ENCODE peak calls at places on chromosomes 2 and 18, in eight cellular contexts. Q, H, L, B, N, S, M and K are unnamed samples.

GRCh38 chr18:46250812-46251173 is 146.6 kb downstream of the HAUS1 start:
- DNase-seq in L (no peak), B (no peak), M (no peak), Q (no peak), S (no peak), H (no peak), N (no peak), K (no peak)

GRCh38 chr2:216877085-216877484 is 17.2 kb upstream of the TNP1 start:
- DNase-seq in S (no peak), L (no peak), Q (no peak), H (no peak), B (no peak), N (no peak), M (no peak), K (no peak)

GRCh38 chr2:240881913-240882312 is 13.3 kb downstream of the AGXT start:
- DNase-seq in H (no peak), S (no peak), N (no peak), M (no peak), L (no peak), Q (no peak), B (no peak), K (no peak)

GRCh38 chr2:42191285-42192009 is 22.3 kb downstream of the EML4 start:
- DNase-seq in Q (no peak), B (no peak), H (no peak), L (no peak), N (no peak), M (no peak), S (no peak), K (no peak)

GRCh38 chr2:14577843-14578242 is 54.7 kb upstream of the LRATD1 start:
- DNase-seq in N (no peak), L (no peak), S (no peak), B (no peak), Q (no peak), M (no peak), H (no peak), K (no peak)

GRCh38 chr2:45840481-45840880 is 189.0 kb downstream of the PRKCE start:
- DNase-seq in Q (no peak), L (no peak), B (no peak), S (no peak), H (no peak), M (no peak), N (no peak), K (no peak)

GRCh38 chr2:150584081-150584480 is 96.6 kb upstream of the RND3 start:
- DNase-seq in N (no peak), S (no peak), L (no peak), M (no peak), B (no peak), H (no peak), Q (no peak), K (no peak)

GRCh38 chr2:174573621-174574081 is 24.0 kb downstream of the WIPF1 start:
- DNase-seq in L (peak; percentile 27), N (no peak), Q (no peak), M (no peak), B (no peak), S (no peak), H (no peak), K (no peak)

GRCh38 chr2:224360801-224361251 is 41.1 kb downstream of the FAM124B start:
- DNase-seq in N (no peak), M (no peak), Q (no peak), L (no peak), S (no peak), B (no peak), H (peak; percentile 27), K (no peak)

GRCh38 chr2:118723394-118723793 is 124.1 kb downstream of the EN1 start:
- DNase-seq in Q (no peak), S (no peak), H (peak; percentile 44), B (no peak), N (no peak), L (no peak), M (no peak), K (no peak)

GRCh38 chr2:195151711-195152110 is 505.3 kb upstream of the SLC39A10 start:
- DNase-seq in L (no peak), M (no peak), N (no peak), H (no peak), B (no peak), Q (no peak), S (no peak), K (no peak)

GRCh38 chr2:20604957-20605381 is 45.9 kb downstream of the HS1BP3 start:
- DNase-seq in B (peak; percentile 49), Q (no peak), N (no peak), M (peak; percentile 60), H (peak; percentile 92), L (no peak), S (no peak), K (no peak)

GRCh38 chr2:207484444-207485391 is 45.0 kb upstream of the CREB1 start:
- DNase-seq in B (no peak), H (peak; percentile 16), M (no peak), L (no peak), S (no peak), Q (peak; percentile 34), N (no peak), K (no peak)

GRCh38 chr2:88632569-88632968 is 5.3 kb upstream of the EIF2AK3 start:
- DNase-seq in S (no peak), L (no peak), H (no peak), M (no peak), N (no peak), Q (no peak), B (no peak), K (no peak)

GRCh38 chr2:148901142-148901541 is 26.1 kb downstream of the KIF5C start:
- DNase-seq in H (no peak), M (no peak), L (no peak), B (no peak), N (no peak), S (no peak), Q (peak; percentile 75), K (no peak)

GRCh38 chr18:55833543-55833942 is 245.6 kb upstream of the TCF4 start:
- DNase-seq in Q (no peak), L (no peak), M (peak; percentile 95), B (peak; percentile 36), H (peak; percentile 99), S (no peak), N (no peak), K (peak; percentile 83)

GRCh38 chr2:68193144-68193543 is 35.5 kb downstream of the PNO1 start:
- DNase-seq in M (no peak), H (peak; percentile 16), N (no peak), Q (no peak), L (no peak), B (no peak), S (no peak), K (no peak)

GRCh38 chr18:59725177-59725576 is 28.0 kb upstream of the CCBE1 start:
- DNase-seq in L (no peak), H (peak; percentile 42), B (no peak), M (no peak), N (no peak), S (no peak), Q (no peak), K (no peak)

GRCh38 chr2:12778811-12779574 is 62.3 kb downstream of the TRIB2 start:
- DNase-seq in M (no peak), B (no peak), S (no peak), H (no peak), L (no peak), N (no peak), Q (no peak), K (no peak)

GRCh38 chr2:119009110-119009509 is 67.1 kb downstream of the MARCO start:
- DNase-seq in L (no peak), B (no peak), Q (no peak), S (no peak), N (no peak), M (no peak), H (no peak), K (no peak)

GRCh38 chr2:105595536-105595935 is 149.2 kb upstream of the NCK2 start:
- DNase-seq in M (no peak), L (no peak), S (no peak), B (no peak), N (no peak), H (no peak), Q (no peak), K (no peak)

GRCh38 chr2:212328129-212328528 is 210.5 kb downstream of the ERBB4 start:
- DNase-seq in S (no peak), N (no peak), M (no peak), Q (no peak), B (no peak), L (no peak), H (no peak), K (no peak)

GRCh38 chr2:222572761-222573174 is 83.1 kb downstream of the FARSB start:
- DNase-seq in H (peak; percentile 66), S (no peak), L (no peak), N (no peak), M (peak; percentile 15), B (no peak), Q (no peak), K (no peak)

GRCh38 chr2:1729264-1729663 is 15.1 kb downstream of the PXDN start:
- DNase-seq in M (no peak), S (no peak), L (no peak), B (no peak), N (no peak), Q (no peak), H (no peak), K (no peak)
- H3K27ac ChIP-seq in M (peak overlapping the region; percentile 83), S (no peak overlapping the region), L (peak overlapping the region; percentile 83), B (peak overlapping the region; percentile 78), N (no peak overlapping the region), Q (no peak overlapping the region), H (peak overlapping the region; percentile 100), K (peak overlapping the region; percentile 99)

DNA sequence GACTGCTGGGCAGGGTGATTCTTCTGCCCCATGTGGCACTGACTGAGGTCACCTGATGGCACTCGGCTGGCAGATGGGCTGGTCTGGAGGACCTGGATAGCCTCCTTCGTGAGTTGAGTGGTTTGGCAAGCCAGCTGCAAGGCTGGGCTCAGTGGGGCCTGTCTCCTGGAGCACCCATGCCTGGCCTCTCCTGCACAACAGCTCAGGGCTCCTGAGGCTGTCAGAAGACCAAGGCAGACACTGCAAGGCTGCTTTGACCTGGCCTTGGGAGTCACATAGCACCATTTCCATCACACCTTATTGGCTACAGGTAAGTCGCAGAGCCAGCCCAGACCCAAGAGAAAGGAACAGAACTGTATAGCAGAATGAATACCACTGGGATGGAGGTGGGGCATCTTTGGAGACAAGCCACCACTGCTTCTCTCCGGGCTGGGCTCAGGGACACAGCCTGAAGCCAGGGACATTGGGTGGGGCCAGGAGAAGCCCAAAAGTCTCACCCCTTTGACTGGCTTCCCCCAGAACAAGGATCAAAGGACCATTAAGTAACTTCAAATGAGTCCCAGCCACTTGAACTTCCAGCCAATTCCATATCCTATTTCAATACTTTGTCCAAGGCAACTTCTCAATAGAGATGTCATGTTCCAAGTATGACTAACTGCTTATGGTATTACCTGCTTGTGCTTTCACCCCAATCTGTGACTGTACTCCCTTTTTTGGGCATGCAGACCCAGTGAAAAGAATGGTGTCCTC is 156.3 kb downstream of the CABLES1 start:
- DNase-seq in N (no peak), B (no peak), Q (peak; percentile 58), M (no peak), S (no peak), H (peak; percentile 92), L (no peak), K (no peak)
- H3K27ac ChIP-seq in N (no peak overlapping the region), B (no peak overlapping the region), Q (no peak overlapping the region), M (no peak overlapping the region), S (no peak overlapping the region), H (no peak overlapping the region), L (no peak overlapping the region), K (no peak overlapping the region)

GRCh38 chr2:234494361-234495075 is 2.4 kb downstream of the ARL4C start:
- DNase-seq in S (peak; percentile 38), Q (peak; percentile 55), L (no peak), H (peak; percentile 81), N (peak; percentile 51), B (no peak), M (no peak), K (no peak)
- H3K27ac ChIP-seq in S (no peak overlapping the region), Q (peak overlapping the region; percentile 51), L (no peak overlapping the region), H (peak overlapping the region; percentile 91), N (peak overlapping the region; percentile 94), B (no peak overlapping the region), M (no peak overlapping the region), K (peak overlapping the region; percentile 77)

GRCh38 chr2:86274265-86274917 is 63.0 kb downstream of the REEP1 start:
- DNase-seq in B (no peak), H (peak; percentile 70), S (no peak), L (no peak), Q (no peak), M (no peak), N (no peak), K (no peak)
- H3K27ac ChIP-seq in B (peak overlapping the region; percentile 22), H (no peak overlapping the region), S (no peak overlapping the region), L (peak overlapping the region; percentile 16), Q (no peak overlapping the region), M (no peak overlapping the region), N (no peak overlapping the region), K (no peak overlapping the region)